ENCODE peak calls at places on chromosomes 12 and 14, in four cellular contexts. R is kidney tubule cell, J is Caki2, N is NB4. S is an unnamed sample.

GRCh38 chr12:30440826-30441602 is 254.7 kb downstream of the IPO8 start:
- DNase-seq in R (no peak), J (no peak), N (peak), S (peak)

GRCh38 chr12:28583771-28584261 is 393.6 kb downstream of the CCDC91 start:
- DNase-seq in R (no peak), J (no peak), N (peak), S (peak)

GRCh38 chr12:60335765-60336164 is 739.9 kb downstream of the SLC16A7 start:
- DNase-seq in R (peak), J (peak), N (no peak), S (no peak)

GRCh38 chr12:19937161-19937560 is 431.2 kb upstream of the PDE3A start:
- DNase-seq in R (no peak), J (no peak), N (no peak), S (no peak)

GRCh38 chr12:22088886-22089285 is 42.9 kb downstream of the CMAS start:
- DNase-seq in R (peak), J (no peak), N (no peak), S (no peak)

GRCh38 chr12:106152334-106152733 is 13.6 kb upstream of the NUAK1 start:
- DNase-seq in R (no peak), J (no peak), N (no peak), S (no peak)

GRCh38 chr12:27463826-27464554 is 17.5 kb downstream of the SMCO2 start:
- DNase-seq in R (no peak), J (no peak), N (peak), S (no peak)

GRCh38 chr12:49635036-49635435 is 11.7 kb downstream of the PRPF40B start:
- DNase-seq in R (no peak), J (no peak), N (no peak), S (no peak)

GRCh38 chr12:21073822-21074460 is 57.1 kb upstream of the SLCO1B1 start:
- DNase-seq in R (peak), J (no peak), N (peak), S (no peak)

GRCh38 chr12:123223241-123223668 is 9.7 kb downstream of the MPHOSPH9 start:
- DNase-seq in R (no peak), J (no peak), N (no peak), S (no peak)

GRCh38 chr12:52052471-52053186 is 1.4 kb downstream of the NR4A1 start:
- DNase-seq in R (peak), J (peak), N (no peak), S (no peak)

GRCh38 chr12:10293570-10294227 is 14.0 kb upstream of the KLRD1 start:
- DNase-seq in R (no peak), J (no peak), N (no peak), S (no peak)

GRCh38 chr14:22837750-22838538 is 1.6 kb downstream of the MMP14 start:
- DNase-seq in R (peak), J (no peak), N (peak), S (no peak)

GRCh38 chr14:56268039-56268438 is 149.8 kb downstream of the PELI2 start:
- DNase-seq in R (no peak), J (no peak), N (no peak), S (no peak)

GRCh38 chr14:101600336-101600890 is 39.1 kb downstream of the DIO3 start:
- DNase-seq in R (no peak), J (no peak), N (no peak), S (no peak)

GRCh38 chr14:89956294-89957009 is 725 bp downstream of the TDP1 start:
- DNase-seq in R (peak), J (peak), N (peak), S (peak)

GRCh38 chr12:20366776-20367409 is 1.4 kb upstream of the PDE3A start:
- DNase-seq in R (no peak), J (no peak), N (no peak), S (no peak)

S was measured in OCI-M1.